ENCODE peak calls at places on chromosomes 1 and 21, in five cellular contexts. One of them, this sample, is unnamed.

GRCh38 chr1:147504801-147505303 is 36.4 kb upstream of the BCL9 start:
- DNase-seq in stimulated activated CD4-positive, alpha-beta T cell treated with anti-CD3 and anti-CD28 coated beads, Interleukin-15, amount 100 ng/mL, for 48 hours: no peak
- DNase-seq in ureter: no peak
- DNase-seq in RKO: no peak
- DNase-seq in HCEC 1CT: no peak
- DNase-seq in this sample: no peak

GRCh38 chr21:38733973-38734546 is 71.7 kb upstream of the ETS2 start:
- DNase-seq in HCEC 1CT: peak; percentile 80
- DNase-seq in ureter: peak; percentile 93
- DNase-seq in RKO: peak; percentile 55
- DNase-seq in stimulated activated CD4-positive, alpha-beta T cell treated with anti-CD3 and anti-CD28 coated beads, Interleukin-15, amount 100 ng/mL, for 48 hours: peak; percentile 14
- DNase-seq in this sample: no peak

GRCh38 chr1:204435886-204436271 is 24.3 kb upstream of the PPP1R15B start:
- DNase-seq in stimulated activated CD4-positive, alpha-beta T cell treated with anti-CD3 and anti-CD28 coated beads, Interleukin-15, amount 100 ng/mL, for 48 hours: no peak
- DNase-seq in RKO: no peak
- DNase-seq in HCEC 1CT: no peak
- DNase-seq in ureter: no peak
- DNase-seq in this sample: no peak

GRCh38 chr21:27275294-27275927 is 308.5 kb upstream of the ADAMTS5 start:
- DNase-seq in HCEC 1CT: peak; percentile 87
- DNase-seq in RKO: peak; percentile 16
- DNase-seq in ureter: no peak
- DNase-seq in stimulated activated CD4-positive, alpha-beta T cell treated with anti-CD3 and anti-CD28 coated beads, Interleukin-15, amount 100 ng/mL, for 48 hours: no peak
- DNase-seq in this sample: peak; percentile 22

GRCh38 chr21:30613836-30614235 is at the start of gene KRTAP6-1:
- DNase-seq in HCEC 1CT: no peak
- DNase-seq in RKO: no peak
- DNase-seq in stimulated activated CD4-positive, alpha-beta T cell treated with anti-CD3 and anti-CD28 coated beads, Interleukin-15, amount 100 ng/mL, for 48 hours: no peak
- DNase-seq in ureter: no peak
- DNase-seq in this sample: no peak

GRCh38 chr21:45330075-45330781 is 42.5 kb upstream of the POFUT2 start:
- DNase-seq in HCEC 1CT: peak; percentile 72
- DNase-seq in stimulated activated CD4-positive, alpha-beta T cell treated with anti-CD3 and anti-CD28 coated beads, Interleukin-15, amount 100 ng/mL, for 48 hours: no peak
- DNase-seq in RKO: no peak
- DNase-seq in ureter: no peak
- DNase-seq in this sample: no peak

GRCh38 chr21:42233067-42233981 is 14.4 kb downstream of the ABCG1 start:
- DNase-seq in ureter: peak; percentile 79
- DNase-seq in stimulated activated CD4-positive, alpha-beta T cell treated with anti-CD3 and anti-CD28 coated beads, Interleukin-15, amount 100 ng/mL, for 48 hours: peak; percentile 83
- DNase-seq in RKO: no peak
- DNase-seq in HCEC 1CT: no peak
- DNase-seq in this sample: no peak

GRCh38 chr1:168709896-168710305 is 19.1 kb downstream of the DPT start:
- DNase-seq in HCEC 1CT: peak; percentile 45
- DNase-seq in stimulated activated CD4-positive, alpha-beta T cell treated with anti-CD3 and anti-CD28 coated beads, Interleukin-15, amount 100 ng/mL, for 48 hours: no peak
- DNase-seq in RKO: peak; percentile 1
- DNase-seq in ureter: no peak
- DNase-seq in this sample: peak; percentile 95

GRCh38 chr1:83846138-83846537 is 152.8 kb downstream of the TTLL7 start:
- DNase-seq in ureter: no peak
- DNase-seq in stimulated activated CD4-positive, alpha-beta T cell treated with anti-CD3 and anti-CD28 coated beads, Interleukin-15, amount 100 ng/mL, for 48 hours: no peak
- DNase-seq in RKO: no peak
- DNase-seq in HCEC 1CT: no peak
- DNase-seq in this sample: no peak

GRCh38 chr21:31364265-31364945 is 20.3 kb upstream of the TIAM1 start:
- DNase-seq in RKO: no peak
- DNase-seq in ureter: no peak
- DNase-seq in stimulated activated CD4-positive, alpha-beta T cell treated with anti-CD3 and anti-CD28 coated beads, Interleukin-15, amount 100 ng/mL, for 48 hours: no peak
- DNase-seq in HCEC 1CT: no peak
- DNase-seq in this sample: no peak

GRCh38 chr1:55685560-55685959 is 470.4 kb upstream of the USP24 start:
- DNase-seq in HCEC 1CT: no peak
- DNase-seq in RKO: no peak
- DNase-seq in stimulated activated CD4-positive, alpha-beta T cell treated with anti-CD3 and anti-CD28 coated beads, Interleukin-15, amount 100 ng/mL, for 48 hours: no peak
- DNase-seq in ureter: no peak
- DNase-seq in this sample: no peak

GRCh38 chr1:227453962-227454361 is 109.4 kb upstream of the ZNF678 start:
- DNase-seq in stimulated activated CD4-positive, alpha-beta T cell treated with anti-CD3 and anti-CD28 coated beads, Interleukin-15, amount 100 ng/mL, for 48 hours: no peak
- DNase-seq in HCEC 1CT: no peak
- DNase-seq in RKO: no peak
- DNase-seq in ureter: no peak
- DNase-seq in this sample: no peak

GRCh38 chr1:6059866-6060265 is 14.2 kb downstream of the KCNAB2 start:
- DNase-seq in RKO: no peak
- DNase-seq in stimulated activated CD4-positive, alpha-beta T cell treated with anti-CD3 and anti-CD28 coated beads, Interleukin-15, amount 100 ng/mL, for 48 hours: no peak
- DNase-seq in ureter: no peak
- DNase-seq in HCEC 1CT: no peak
- DNase-seq in this sample: no peak

GRCh38 chr1:154334647-154335350 is 9.5 kb downstream of the ATP8B2 start:
- DNase-seq in ureter: peak; percentile 74
- DNase-seq in stimulated activated CD4-positive, alpha-beta T cell treated with anti-CD3 and anti-CD28 coated beads, Interleukin-15, amount 100 ng/mL, for 48 hours: peak; percentile 90
- DNase-seq in RKO: peak; percentile 85
- DNase-seq in HCEC 1CT: peak; percentile 82
- DNase-seq in this sample: no peak

GRCh38 chr1:27382950-27383627 is at the start of gene CD164L2:
- DNase-seq in RKO: no peak
- DNase-seq in ureter: no peak
- DNase-seq in stimulated activated CD4-positive, alpha-beta T cell treated with anti-CD3 and anti-CD28 coated beads, Interleukin-15, amount 100 ng/mL, for 48 hours: no peak
- DNase-seq in HCEC 1CT: no peak
- DNase-seq in this sample: no peak

GRCh38 chr1:117541003-117541402 is 64.8 kb upstream of the TENT5C start:
- DNase-seq in HCEC 1CT: no peak
- DNase-seq in stimulated activated CD4-positive, alpha-beta T cell treated with anti-CD3 and anti-CD28 coated beads, Interleukin-15, amount 100 ng/mL, for 48 hours: no peak
- DNase-seq in RKO: no peak
- DNase-seq in ureter: no peak
- DNase-seq in this sample: no peak

GRCh38 chr1:68347415-68347814 is 102.3 kb downstream of the RPE65 start:
- DNase-seq in ureter: no peak
- DNase-seq in HCEC 1CT: no peak
- DNase-seq in RKO: no peak
- DNase-seq in stimulated activated CD4-positive, alpha-beta T cell treated with anti-CD3 and anti-CD28 coated beads, Interleukin-15, amount 100 ng/mL, for 48 hours: no peak
- DNase-seq in this sample: no peak

GRCh38 chr1:26541816-26542711 is 12.5 kb downstream of the RPS6KA1 start:
- DNase-seq in stimulated activated CD4-positive, alpha-beta T cell treated with anti-CD3 and anti-CD28 coated beads, Interleukin-15, amount 100 ng/mL, for 48 hours: peak; percentile 74
- DNase-seq in RKO: peak; percentile 42
- DNase-seq in HCEC 1CT: peak; percentile 2
- DNase-seq in ureter: peak; percentile 83
- DNase-seq in this sample: peak; percentile 61

GRCh38 chr1:247465796-247466195 is 7.9 kb upstream of the OR2B11 start:
- DNase-seq in RKO: no peak
- DNase-seq in stimulated activated CD4-positive, alpha-beta T cell treated with anti-CD3 and anti-CD28 coated beads, Interleukin-15, amount 100 ng/mL, for 48 hours: no peak
- DNase-seq in HCEC 1CT: no peak
- DNase-seq in ureter: no peak
- DNase-seq in this sample: no peak

GRCh38 chr1:40766560-40766959 is 17.0 kb upstream of the KCNQ4 start:
- DNase-seq in HCEC 1CT: no peak
- DNase-seq in ureter: no peak
- DNase-seq in stimulated activated CD4-positive, alpha-beta T cell treated with anti-CD3 and anti-CD28 coated beads, Interleukin-15, amount 100 ng/mL, for 48 hours: no peak
- DNase-seq in RKO: no peak
- DNase-seq in this sample: no peak

GRCh38 chr1:218336353-218336752 is 8.8 kb upstream of the TGFB2 start:
- DNase-seq in HCEC 1CT: no peak
- DNase-seq in RKO: no peak
- DNase-seq in stimulated activated CD4-positive, alpha-beta T cell treated with anti-CD3 and anti-CD28 coated beads, Interleukin-15, amount 100 ng/mL, for 48 hours: no peak
- DNase-seq in ureter: no peak
- DNase-seq in this sample: no peak

GRCh38 chr1:226826479-226827245 is 43.8 kb upstream of the PSEN2 start:
- DNase-seq in stimulated activated CD4-positive, alpha-beta T cell treated with anti-CD3 and anti-CD28 coated beads, Interleukin-15, amount 100 ng/mL, for 48 hours: no peak
- DNase-seq in RKO: no peak
- DNase-seq in HCEC 1CT: no peak
- DNase-seq in ureter: no peak
- DNase-seq in this sample: no peak

GRCh38 chr1:8706291-8706690 is 111.1 kb downstream of the RERE start:
- DNase-seq in ureter: no peak
- DNase-seq in RKO: no peak
- DNase-seq in stimulated activated CD4-positive, alpha-beta T cell treated with anti-CD3 and anti-CD28 coated beads, Interleukin-15, amount 100 ng/mL, for 48 hours: no peak
- DNase-seq in HCEC 1CT: no peak
- DNase-seq in this sample: no peak

GRCh38 chr1:167694691-167695090 is 27.1 kb upstream of the MPZL1 start:
- DNase-seq in stimulated activated CD4-positive, alpha-beta T cell treated with anti-CD3 and anti-CD28 coated beads, Interleukin-15, amount 100 ng/mL, for 48 hours: no peak
- DNase-seq in RKO: no peak
- DNase-seq in ureter: no peak
- DNase-seq in HCEC 1CT: no peak
- DNase-seq in this sample: no peak

GRCh38 chr1:247366926-247367325 is 35.3 kb upstream of the ZNF496 start:
- DNase-seq in stimulated activated CD4-positive, alpha-beta T cell treated with anti-CD3 and anti-CD28 coated beads, Interleukin-15, amount 100 ng/mL, for 48 hours: no peak
- DNase-seq in HCEC 1CT: no peak
- DNase-seq in ureter: no peak
- DNase-seq in RKO: no peak
- DNase-seq in this sample: no peak

GRCh38 chr1:70778056-70778762 is 269.4 kb downstream of the PTGER3 start:
- DNase-seq in stimulated activated CD4-positive, alpha-beta T cell treated with anti-CD3 and anti-CD28 coated beads, Interleukin-15, amount 100 ng/mL, for 48 hours: no peak
- DNase-seq in RKO: no peak
- DNase-seq in HCEC 1CT: no peak
- DNase-seq in ureter: no peak
- DNase-seq in this sample: no peak

GRCh38 chr1:201958348-201958747 is 3.0 kb downstream of the TIMM17A start:
- DNase-seq in HCEC 1CT: no peak
- DNase-seq in RKO: no peak
- DNase-seq in stimulated activated CD4-positive, alpha-beta T cell treated with anti-CD3 and anti-CD28 coated beads, Interleukin-15, amount 100 ng/mL, for 48 hours: no peak
- DNase-seq in ureter: no peak
- DNase-seq in this sample: no peak

GRCh38 chr1:152182942-152183341 is 23.9 kb upstream of the RPTN start:
- DNase-seq in RKO: peak; percentile 57
- DNase-seq in HCEC 1CT: peak; percentile 62
- DNase-seq in ureter: no peak
- DNase-seq in stimulated activated CD4-positive, alpha-beta T cell treated with anti-CD3 and anti-CD28 coated beads, Interleukin-15, amount 100 ng/mL, for 48 hours: no peak
- DNase-seq in this sample: peak; percentile 92

GRCh38 chr1:94544706-94545490 is 3.3 kb upstream of the F3 start:
- DNase-seq in stimulated activated CD4-positive, alpha-beta T cell treated with anti-CD3 and anti-CD28 coated beads, Interleukin-15, amount 100 ng/mL, for 48 hours: no peak
- DNase-seq in ureter: no peak
- DNase-seq in HCEC 1CT: peak; percentile 88
- DNase-seq in RKO: peak; percentile 52
- DNase-seq in this sample: no peak

GRCh38 chr21:31752967-31753366 is 21.0 kb upstream of the SCAF4 start:
- DNase-seq in RKO: no peak
- DNase-seq in stimulated activated CD4-positive, alpha-beta T cell treated with anti-CD3 and anti-CD28 coated beads, Interleukin-15, amount 100 ng/mL, for 48 hours: no peak
- DNase-seq in HCEC 1CT: no peak
- DNase-seq in ureter: no peak
- DNase-seq in this sample: no peak

This sample was measured in epithelial cell of prostate.